ENCODE peak calls at places on chromosomes 2 and 18, in ten cellular contexts. E, U, B, N, S, D, I, H, W and M are unnamed samples.
A peak's percentile ranks its signal among the peaks of the same experiment; 100 is the strongest.

GRCh38 chr2:147789287-147789686 is 55.5 kb upstream of the ACVR2A start:
- DNase-seq in I (no peak), B (peak; percentile 14), E (no peak), H (peak; percentile 13), D (no peak), N (no peak), U (no peak), S (no peak), W (no peak), M (no peak)

GRCh38 chr2:231708773-231709635 is 679 bp downstream of the PTMA start:
- DNase-seq in I (no peak), W (peak; percentile 60), D (peak; percentile 63), B (no peak), N (peak; percentile 55), S (peak; percentile 58), E (no peak), H (peak; percentile 83), U (peak; percentile 48), M (peak; percentile 60)

GRCh38 chr18:57447154-57447621 is 12.0 kb downstream of the ONECUT2 start:
- DNase-seq in S (peak; percentile 92), B (peak; percentile 8), H (peak; percentile 45), D (no peak), U (no peak), E (no peak), N (peak; percentile 44), W (no peak), I (no peak), M (no peak)

GRCh38 chr2:237149425-237149824 is 63.7 kb downstream of the COPS8 start:
- DNase-seq in N (no peak), I (no peak), S (no peak), U (no peak), D (no peak), B (peak; percentile 61), W (no peak), H (peak; percentile 80), E (no peak), M (peak; percentile 67)

GRCh38 chr2:86673976-86674670 is 46.0 kb upstream of the RMND5A start:
- DNase-seq in D (no peak), I (no peak), H (no peak), W (no peak), U (no peak), B (peak; percentile 20), S (no peak), N (peak; percentile 10), E (no peak), M (no peak)

GRCh38 chr18:32478818-32479217 is 8.1 kb upstream of the GAREM1 start:
- DNase-seq in I (no peak), U (no peak), H (no peak), N (no peak), W (no peak), D (no peak), E (no peak), B (no peak), S (no peak), M (no peak)

GRCh38 chr2:1070601-1071000 is 120.0 kb downstream of the SNTG2 start:
- DNase-seq in W (no peak), H (no peak), D (no peak), N (no peak), S (no peak), E (no peak), I (no peak), U (no peak), B (no peak), M (no peak)

GRCh38 chr2:144583741-144584453 is 64.0 kb upstream of the ZEB2 start:
- DNase-seq in W (no peak), H (peak; percentile 92), D (no peak), I (no peak), U (no peak), B (peak; percentile 82), S (no peak), N (peak; percentile 86), E (no peak), M (no peak)

GRCh38 chr2:42973771-42974170 is 181.4 kb upstream of the HAAO start:
- DNase-seq in U (no peak), H (peak; percentile 36), S (no peak), B (no peak), W (no peak), D (no peak), E (no peak), I (no peak), N (no peak), M (no peak)

GRCh38 chr2:39584283-39584972 is 81.3 kb upstream of the TMEM178A start:
- DNase-seq in U (no peak), D (no peak), I (no peak), N (peak; percentile 75), W (no peak), H (peak; percentile 86), E (no peak), S (no peak), B (peak; percentile 84), M (no peak)

GRCh38 chr2:157784169-157784822 is 91.8 kb downstream of the ACVR1 start:
- DNase-seq in E (no peak), I (no peak), H (peak; percentile 78), D (no peak), N (peak; percentile 68), S (no peak), W (no peak), U (no peak), B (peak; percentile 76), M (no peak)